ENCODE peak calls at places on chromosomes 3 and 15, in seven cellular contexts. C is IMR-90, R is sigmoid colon, J is fibroblast of mammary gland, P is H1, B is choroid plexus epithelial cell, M is bronchial epithelial cell. Z is an unnamed sample.

GRCh38 chr15:89654847-89655805 is at the start of gene KIF7:
- DNase-seq in C (peak; percentile 47), R (peak; percentile 71), J (peak; percentile 40), P (peak; percentile 31), B (peak; percentile 49), M (no peak), Z (no peak)

GRCh38 chr15:36575266-36575665 is 4.2 kb upstream of the CDIN1 start:
- DNase-seq in C (no peak), R (no peak), J (no peak), P (no peak), B (no peak), M (no peak), Z (no peak)

GRCh38 chr15:69924531-69924930 is 173.2 kb downstream of the TLE3 start:
- DNase-seq in C (no peak), R (no peak), J (no peak), P (no peak), B (no peak), M (no peak), Z (no peak)

GRCh38 chr15:40764766-40765136 is 883 bp downstream of the GCHFR start:
- DNase-seq in C (no peak), R (no peak), J (no peak), P (no peak), B (peak; percentile 20), M (no peak), Z (no peak)

GRCh38 chr15:22786868-22787698 is 639 bp downstream of the NIPA1 start:
- DNase-seq in C (no peak), R (no peak), J (peak; percentile 10), P (no peak), B (peak; percentile 36), M (peak; percentile 7), Z (no peak)

GRCh38 chr3:150599611-150600297 is 3.4 kb upstream of the SELENOT start:
- DNase-seq in C (peak; percentile 89), R (no peak), J (peak; percentile 78), P (no peak), B (peak; percentile 52), M (peak; percentile 95), Z (no peak)

GRCh38 chr3:13013151-13013561 is 60.1 kb downstream of the IQSEC1 start:
- DNase-seq in C (no peak), R (peak; percentile 56), J (no peak), P (no peak), B (no peak), M (no peak), Z (no peak)

GRCh38 chr3:11391930-11392688 is 119.9 kb downstream of the ATG7 start:
- DNase-seq in C (peak; percentile 59), R (no peak), J (peak; percentile 36), P (no peak), B (peak; percentile 88), M (peak; percentile 8), Z (no peak)

GRCh38 chr15:94670436-94671034 is 439.2 kb downstream of the MCTP2 start:
- DNase-seq in C (peak; percentile 35), R (no peak), J (peak; percentile 48), P (no peak), B (peak; percentile 74), M (peak; percentile 49), Z (peak; percentile 7)

GRCh38 chr3:127796045-127796720 is 26.1 kb downstream of the MGLL start:
- DNase-seq in C (no peak), R (no peak), J (no peak), P (no peak), B (no peak), M (no peak), Z (no peak)

GRCh38 chr15:43514241-43515057 is 3.0 kb upstream of the MAP1A start:
- DNase-seq in C (peak; percentile 49), R (no peak), J (peak; percentile 38), P (no peak), B (peak; percentile 47), M (no peak), Z (no peak)

GRCh38 chr3:106343841-106344240 is 475.0 kb upstream of the CBLB start:
- DNase-seq in C (no peak), R (no peak), J (no peak), P (no peak), B (no peak), M (no peak), Z (no peak)

GRCh38 chr3:72969766-72970165 is 26.8 kb upstream of the PPP4R2 start:
- DNase-seq in C (peak; percentile 55), R (no peak), J (peak; percentile 34), P (no peak), B (peak; percentile 52), M (no peak), Z (no peak)

GRCh38 chr3:18396428-18396827 is 28.7 kb downstream of the SATB1 start:
- DNase-seq in C (no peak), R (no peak), J (no peak), P (no peak), B (no peak), M (no peak), Z (no peak)

GRCh38 chr15:44023176-44023575 is 171.9 kb downstream of the FRMD5 start:
- DNase-seq in C (peak; percentile 21), R (no peak), J (peak; percentile 42), P (no peak), B (no peak), M (peak; percentile 46), Z (no peak)

GRCh38 chr3:71208273-71209095 is 375.0 kb downstream of the FOXP1 start:
- DNase-seq in C (peak; percentile 33), R (no peak), J (no peak), P (no peak), B (peak; percentile 65), M (peak; percentile 65), Z (peak; percentile 96)

GRCh38 chr3:139122221-139122581 is 77.5 kb upstream of the PRR23C start:
- DNase-seq in C (peak; percentile 76), R (no peak), J (peak; percentile 94), P (no peak), B (peak; percentile 49), M (no peak), Z (no peak)

DNA sequence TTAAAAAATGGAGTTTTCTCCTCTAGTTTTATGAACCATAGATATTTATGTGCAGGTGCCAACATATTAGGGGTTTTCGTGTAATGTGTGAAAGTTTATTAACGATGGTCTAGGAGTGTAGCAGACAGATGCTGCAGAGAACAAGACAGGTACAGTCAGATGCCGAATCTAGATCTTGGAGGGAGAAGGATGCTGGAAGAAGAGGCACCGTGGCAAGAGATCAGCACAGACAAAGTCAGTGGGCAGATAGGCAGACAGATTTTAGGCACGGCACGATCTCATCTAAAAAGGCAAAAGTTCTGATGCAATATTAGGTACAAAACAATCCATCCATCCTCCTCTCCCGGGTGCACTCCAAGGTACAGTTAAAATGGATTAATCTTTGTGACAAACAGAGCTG is 161.6 kb downstream of the TIGIT start:
- DNase-seq in C (no peak), R (no peak), J (no peak), P (no peak), B (no peak), M (no peak), Z (no peak)
- H3K4me3 ChIP-seq in C (no peak overlapping the region), R (peak overlapping the region; percentile 52), J (no peak overlapping the region), P (no peak overlapping the region), B (no peak overlapping the region), M (no peak overlapping the region), Z (no peak overlapping the region)

GRCh38 chr3:69665026-69665739 is 74.1 kb upstream of the MITF start:
- DNase-seq in C (no peak), R (no peak), J (no peak), P (no peak), B (peak; percentile 72), M (peak; percentile 83), Z (no peak)
- TF ChIP-seq CTCF in C (no peak), R (no peak), J (no peak), P (no peak), B (no peak), M (no peak), Z (no peak)

GRCh38 chr15:97522362-97522761 is 438.1 kb upstream of the ARRDC4 start:
- DNase-seq in C (no peak), R (peak; percentile 64), J (no peak), P (no peak), B (no peak), M (no peak), Z (no peak)

GRCh38 chr15:97521390-97521789 is 439.1 kb upstream of the ARRDC4 start:
- DNase-seq in C (no peak), R (no peak), J (no peak), P (no peak), B (no peak), M (no peak), Z (no peak)

GRCh38 chr15:97520689-97521088 is 439.8 kb upstream of the ARRDC4 start:
- DNase-seq in C (no peak), R (no peak), J (no peak), P (no peak), B (no peak), M (no peak), Z (no peak)

GRCh38 chr15:97521894-97522293 is 438.6 kb upstream of the ARRDC4 start:
- DNase-seq in C (no peak), R (peak; percentile 68), J (no peak), P (no peak), B (peak; percentile 9), M (no peak), Z (no peak)

GRCh38 chr15:97525809-97526208 is 434.7 kb upstream of the ARRDC4 start:
- DNase-seq in C (no peak), R (no peak), J (no peak), P (no peak), B (no peak), M (peak; percentile 44), Z (no peak)
- H3K4me3 ChIP-seq in C (no peak overlapping the region), R (no peak overlapping the region), J (no peak overlapping the region), P (no peak overlapping the region), B (no peak overlapping the region), M (no peak overlapping the region), Z (no peak overlapping the region)

DNA sequence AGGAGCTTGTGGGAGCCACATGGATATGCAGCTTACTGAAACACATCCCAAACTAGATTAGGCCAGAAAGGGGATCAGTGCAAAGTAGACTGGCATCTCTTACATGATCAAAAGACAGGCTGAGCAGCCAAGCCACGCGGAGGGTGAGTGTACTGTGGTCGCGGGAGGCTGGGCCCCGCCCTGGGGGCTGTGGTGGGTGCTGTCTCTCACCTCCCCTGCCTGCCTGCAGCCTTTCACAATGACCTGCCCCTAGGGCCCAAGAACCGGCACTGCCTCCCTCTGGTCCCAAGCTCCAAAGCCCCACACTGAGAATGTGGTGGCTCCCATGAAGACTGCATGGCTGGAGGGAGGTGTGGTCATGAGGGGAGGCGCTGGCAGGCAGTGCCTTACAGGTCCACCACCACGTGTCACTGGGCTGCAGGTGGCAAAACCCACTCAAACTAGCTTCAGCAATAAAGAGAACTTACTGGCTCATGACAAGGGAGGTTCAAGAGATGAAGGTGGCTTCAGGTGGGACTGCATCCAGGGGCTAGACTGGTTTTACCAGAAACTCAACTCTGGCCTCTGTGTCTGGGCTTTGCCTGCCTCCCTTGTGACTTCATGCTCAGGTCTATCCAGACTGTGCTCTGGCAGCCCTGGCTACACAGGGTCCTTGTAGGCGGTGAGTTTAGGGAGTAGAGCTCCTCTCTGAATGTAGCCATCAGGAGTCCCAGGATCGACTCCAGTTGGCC is 27.4 kb upstream of the PLXND1 start:
- DNase-seq in C (no peak), R (no peak), J (no peak), P (no peak), B (no peak), M (no peak), Z (peak; percentile 45)
- TF ChIP-seq CTCF in C (no peak), R (no peak), J (no peak), P (no peak), B (no peak), M (no peak), Z (no peak)

GRCh38 chr3:40837300-40837699 is 312.5 kb downstream of the ZNF621 start:
- DNase-seq in C (no peak), R (no peak), J (no peak), P (no peak), B (no peak), M (no peak), Z (no peak)
- H3K4me3 ChIP-seq in C (no peak overlapping the region), R (no peak overlapping the region), J (no peak overlapping the region), P (no peak overlapping the region), B (no peak overlapping the region), M (no peak overlapping the region), Z (no peak overlapping the region)

GRCh38 chr15:64895285-64896065 is 16.2 kb upstream of the ANKDD1A start:
- DNase-seq in C (peak; percentile 65), R (no peak), J (peak; percentile 49), P (no peak), B (peak; percentile 74), M (no peak), Z (no peak)
- TF ChIP-seq CTCF in C (no peak), R (no peak), J (no peak), P (no peak), B (no peak), M (no peak), Z (peak; percentile 6)